ENCODE peak calls at places on chromosomes 1 and 21, in seven cellular contexts. N is upper lobe of left lung, P is BE2C, S is GM12865, C is upper lobe of right lung, L is cardiac muscle cell, G is heart right ventricle. R is an unnamed sample.

GRCh38 chr1:6635910-6636760 is 11.5 kb downstream of the THAP3 start:
- DNase-seq in N (no peak), P (no peak), S (no peak), C (no peak), L (no peak), G (no peak), R (no peak)

GRCh38 chr21:28801906-28802305 is 190.8 kb downstream of the LTN1 start:
- DNase-seq in N (no peak), P (no peak), S (no peak), C (no peak), L (no peak), G (no peak), R (no peak)

GRCh38 chr1:31703431-31704260 is at the start of gene COL16A1:
- DNase-seq in N (peak; percentile 26), P (no peak), S (no peak), C (peak; percentile 77), L (peak; percentile 81), G (peak; percentile 81), R (no peak)

GRCh38 chr1:183030053-183030452 is 6.8 kb downstream of the LAMC1 start:
- DNase-seq in N (peak; percentile 42), P (no peak), S (peak; percentile 64), C (no peak), L (peak; percentile 85), G (no peak), R (no peak)

GRCh38 chr1:181647314-181648035 is 164.2 kb downstream of the CACNA1E start:
- DNase-seq in N (no peak), P (no peak), S (no peak), C (no peak), L (no peak), G (no peak), R (no peak)

GRCh38 chr1:237832803-237833202 is 57.9 kb downstream of the ZP4 start:
- DNase-seq in N (no peak), P (no peak), S (no peak), C (no peak), L (no peak), G (no peak), R (no peak)

GRCh38 chr1:62194651-62195282 is at the start of gene L1TD1:
- DNase-seq in N (no peak), P (no peak), S (no peak), C (peak; percentile 55), L (peak; percentile 23), G (no peak), R (peak; percentile 31)

GRCh38 chr1:16048573-16049189 is 5.1 kb downstream of the CLCNKB start:
- DNase-seq in N (peak; percentile 73), P (peak; percentile 75), S (no peak), C (peak; percentile 84), L (peak; percentile 64), G (peak; percentile 57), R (peak; percentile 79)

GRCh38 chr1:59332983-59333382 is 36.1 kb downstream of the FGGY start:
- DNase-seq in N (no peak), P (no peak), S (peak; percentile 46), C (no peak), L (peak; percentile 48), G (no peak), R (no peak)

GRCh38 chr1:169133801-169134558 is 27.5 kb downstream of the ATP1B1 start:
- DNase-seq in N (no peak), P (no peak), S (peak; percentile 10), C (no peak), L (peak; percentile 38), G (no peak), R (no peak)

GRCh38 chr1:3441449-3441848 is 13.0 kb upstream of the ARHGEF16 start:
- DNase-seq in N (no peak), P (no peak), S (no peak), C (no peak), L (no peak), G (no peak), R (no peak)

GRCh38 chr1:59743324-59744108 is 71.2 kb upstream of the HOOK1 start:
- DNase-seq in N (peak; percentile 53), P (no peak), S (no peak), C (no peak), L (peak; percentile 60), G (no peak), R (no peak)

GRCh38 chr1:233479026-233479890 is 134.6 kb upstream of the KCNK1 start:
- DNase-seq in N (no peak), P (no peak), S (no peak), C (no peak), L (no peak), G (no peak), R (no peak)

GRCh38 chr1:3014041-3014440 is 7.2 kb upstream of the ACTRT2 start:
- DNase-seq in N (no peak), P (no peak), S (no peak), C (no peak), L (no peak), G (no peak), R (no peak)

GRCh38 chr1:92985101-92985500 is 23.8 kb upstream of the DIPK1A start:
- DNase-seq in N (no peak), P (no peak), S (no peak), C (no peak), L (no peak), G (no peak), R (no peak)

GRCh38 chr1:238329671-238330070 is 438.9 kb upstream of the ZP4 start:
- DNase-seq in N (no peak), P (no peak), S (no peak), C (no peak), L (no peak), G (no peak), R (no peak)

GRCh38 chr1:35264861-35265260 is 3.6 kb upstream of the ZMYM4 start:
- DNase-seq in N (peak; percentile 39), P (no peak), S (peak; percentile 7), C (no peak), L (peak; percentile 81), G (no peak), R (no peak)

GRCh38 chr1:1334835-1335234 is 3.8 kb downstream of the TAS1R3 start:
- DNase-seq in N (no peak), P (no peak), S (no peak), C (no peak), L (no peak), G (no peak), R (no peak)

GRCh38 chr1:109687641-109688499 is at the start of gene GSTM1:
- DNase-seq in N (no peak), P (no peak), S (no peak), C (no peak), L (peak; percentile 82), G (peak; percentile 84), R (no peak)

GRCh38 chr21:46118305-46118870 is 20.5 kb downstream of the COL6A2 start:
- DNase-seq in N (peak; percentile 12), P (peak; percentile 4), S (no peak), C (peak; percentile 52), L (no peak), G (no peak), R (no peak)

GRCh38 chr1:93980320-93980744 is 71.1 kb upstream of the GCLM start:
- DNase-seq in N (no peak), P (peak; percentile 27), S (peak; percentile 16), C (no peak), L (peak; percentile 25), G (no peak), R (peak; percentile 55)

GRCh38 chr1:86394416-86394815 is 1.7 kb downstream of the ODF2L start:
- DNase-seq in N (no peak), P (no peak), S (no peak), C (no peak), L (peak; percentile 53), G (no peak), R (no peak)

GRCh38 chr1:151867321-151867720 is 13.8 kb upstream of the THEM5 start:
- DNase-seq in N (no peak), P (no peak), S (no peak), C (no peak), L (peak; percentile 21), G (no peak), R (no peak)

DNA sequence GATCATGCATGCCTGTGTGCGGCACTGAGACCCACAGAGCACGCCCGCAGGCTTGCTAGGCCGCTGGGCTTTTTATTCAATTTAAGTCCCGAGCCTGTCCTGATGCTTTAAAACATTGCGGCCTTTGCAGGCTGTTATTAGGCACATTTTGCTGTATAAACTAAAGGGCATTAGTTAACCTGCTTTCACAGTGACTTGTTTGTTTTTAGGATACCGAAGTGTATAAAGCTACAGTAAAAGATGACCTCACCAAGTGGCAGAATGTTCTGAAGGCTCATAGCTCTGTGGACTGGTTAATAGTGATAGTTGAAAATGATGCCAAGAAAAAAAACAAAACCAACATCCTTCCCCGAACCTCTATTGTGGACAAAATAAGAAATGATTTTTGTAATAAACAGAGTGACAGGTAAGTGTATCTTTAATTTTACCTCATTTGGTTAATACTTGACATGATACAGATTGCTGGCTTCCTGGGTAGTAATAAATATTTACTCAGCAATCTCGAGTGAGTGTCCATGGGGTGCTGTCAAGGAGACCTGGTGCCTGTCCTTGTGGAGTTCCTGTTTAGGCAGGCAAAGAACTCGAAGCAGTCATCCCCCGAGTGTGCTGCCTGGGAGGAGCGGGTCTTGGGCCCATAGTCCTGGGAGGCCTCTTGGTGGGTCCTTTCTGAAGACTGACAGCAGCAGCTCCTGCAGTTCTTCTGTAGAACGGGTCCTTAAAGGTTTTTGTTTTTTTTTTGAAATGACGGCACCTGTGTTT is 40.1 kb downstream of the TRAPPC10 start:
- DNase-seq in N (peak; percentile 43), P (no peak), S (no peak), C (no peak), L (peak; percentile 6), G (no peak), R (no peak)
- TF ChIP-seq CTCF in N (no peak), P (no peak), S (no peak), C (no peak), L (no peak), G (no peak), R (no peak)

GRCh38 chr1:161098161-161099068 is at the start of gene KLHDC9:
- DNase-seq in N (peak; percentile 93), P (peak; percentile 88), S (peak; percentile 98), C (peak; percentile 92), L (peak; percentile 69), G (peak; percentile 70), R (peak; percentile 84)
- TF ChIP-seq CTCF in N (peak; percentile 41), P (no peak), S (peak; percentile 17), C (peak; percentile 17), L (peak; percentile 7), G (no peak), R (no peak)

GRCh38 chr21:42829954-42830353 is 49.4 kb downstream of the WDR4 start:
- DNase-seq in N (no peak), P (no peak), S (no peak), C (peak; percentile 3), L (no peak), G (no peak), R (no peak)

GRCh38 chr21:42829417-42829816 is 49.9 kb downstream of the WDR4 start:
- DNase-seq in N (no peak), P (no peak), S (no peak), C (peak; percentile 18), L (no peak), G (no peak), R (no peak)

GRCh38 chr21:42833439-42833815 is 45.9 kb downstream of the WDR4 start:
- DNase-seq in N (no peak), P (peak; percentile 56), S (peak; percentile 77), C (peak; percentile 62), L (no peak), G (no peak), R (no peak)

GRCh38 chr21:42827588-42827987 is 51.8 kb downstream of the WDR4 start:
- DNase-seq in N (no peak), P (no peak), S (no peak), C (no peak), L (no peak), G (no peak), R (no peak)

GRCh38 chr21:42830456-42831455 is 48.6 kb downstream of the WDR4 start:
- DNase-seq in N (no peak), P (no peak), S (no peak), C (peak; percentile 61), L (no peak), G (no peak), R (no peak)
- TF ChIP-seq CTCF in N (no peak), P (peak; percentile 20), S (no peak), C (peak; percentile 14), L (no peak), G (no peak), R (no peak)

GRCh38 chr1:172089768-172090510 is 248.6 kb downstream of the DNM3 start:
- DNase-seq in N (peak; percentile 78), P (peak; percentile 58), S (peak; percentile 77), C (peak; percentile 81), L (peak; percentile 66), G (peak; percentile 41), R (peak; percentile 28)
- TF ChIP-seq CTCF in N (peak; percentile 73), P (peak; percentile 88), S (peak; percentile 68), C (peak; percentile 74), L (peak; percentile 79), G (peak; percentile 32), R (no peak)